ENCODE peak calls at places on chromosomes 11 and 22, in four cellular contexts. C is colonic mucosa, I is SW480, N is RWPE1. R is an unnamed sample.

GRCh38 chr11:39541945-39542351 is 1917.5 kb downstream of the LRRC4C start:
- DNase-seq in N (peak), C (no peak), I (no peak), R (no peak)

GRCh38 chr11:66905631-66906030 is 48.8 kb downstream of the LRFN4 start:
- DNase-seq in I (no peak), C (no peak), N (no peak), R (no peak)

GRCh38 chr11:121055076-121055475 is 31.2 kb downstream of the TBCEL start:
- DNase-seq in N (peak), C (no peak), I (no peak), R (no peak)

GRCh38 chr11:3853935-3854659 is 1.4 kb upstream of the STIM1 start:
- DNase-seq in N (no peak), C (peak), I (no peak), R (no peak)

GRCh38 chr11:59574467-59574866 is 41.1 kb downstream of the OSBP start:
- DNase-seq in C (no peak), I (no peak), N (no peak), R (peak)

GRCh38 chr11:1047576-1048156 is 11.1 kb upstream of the MUC6 start:
- DNase-seq in N (no peak), I (no peak), C (no peak), R (no peak)

GRCh38 chr11:2564588-2565440 is 120.0 kb downstream of the KCNQ1 start:
- DNase-seq in N (no peak), C (no peak), I (no peak), R (no peak)

GRCh38 chr11:127493330-127493729 is 492.8 kb upstream of the KIRREL3 start:
- DNase-seq in I (peak), C (no peak), N (no peak), R (no peak)

GRCh38 chr22:32996702-32997101 is 61.5 kb downstream of the SYN3 start:
- DNase-seq in N (peak), I (peak), C (no peak), R (no peak)

GRCh38 chr11:83033972-83034672 is 37.6 kb downstream of the RAB30 start:
- DNase-seq in N (peak), I (peak), C (peak), R (peak)

GRCh38 chr22:27625769-27626674 is 175.5 kb downstream of the MN1 start:
- DNase-seq in C (no peak), I (no peak), N (no peak), R (no peak)

GRCh38 chr11:102530558-102530957 is at the start of gene MMP7:
- DNase-seq in C (no peak), I (no peak), N (peak), R (no peak)

GRCh38 chr11:125262194-125262824 is 97.8 kb downstream of the PKNOX2 start:
- DNase-seq in I (no peak), C (no peak), N (no peak), R (no peak)

GRCh38 chr11:24833598-24833997 is 336.7 kb downstream of the LUZP2 start:
- DNase-seq in C (no peak), I (no peak), N (no peak), R (no peak)

GRCh38 chr22:25492950-25493790 is 71.3 kb upstream of the GRK3 start:
- DNase-seq in C (no peak), I (no peak), N (no peak), R (no peak)

GRCh38 chr22:30754971-30755759 is 60.5 kb downstream of the OSBP2 start:
- DNase-seq in N (peak), I (peak), C (peak), R (peak)

GRCh38 chr22:37440875-37441274 is 13.6 kb upstream of the ELFN2 start:
- DNase-seq in I (no peak), C (no peak), N (no peak), R (no peak)

GRCh38 chr11:120929090-120929489 is 94.8 kb upstream of the TBCEL start:
- DNase-seq in I (no peak), N (no peak), C (no peak), R (no peak)

GRCh38 chr11:126072141-126072741 is 9.6 kb upstream of the CDON start:
- DNase-seq in I (peak), N (peak), C (no peak), R (no peak)

GRCh38 chr11:9092085-9092484 is 686 bp upstream of the SCUBE2 start:
- DNase-seq in N (no peak), C (no peak), I (no peak), R (no peak)

GRCh38 chr22:38694049-38694448 is 6.7 kb downstream of the JOSD1 start:
- DNase-seq in C (peak), N (no peak), I (no peak), R (no peak)

GRCh38 chr11:36540998-36541397 is 26.8 kb upstream of the RAG1 start:
- DNase-seq in I (peak), N (no peak), C (peak), R (no peak)

GRCh38 chr11:55714982-55715888 is 53.2 kb downstream of the OR4C6 start:
- DNase-seq in I (no peak), N (no peak), C (no peak), R (no peak)

GRCh38 chr22:46289244-46289891 is 7.3 kb upstream of the GTSE1 start:
- DNase-seq in C (no peak), N (no peak), I (no peak), R (no peak)